ENCODE peak calls at places on chromosome 14, in five cellular contexts. M is HepG2, U is H1, B is K562, H is GM12878. N is an unnamed sample.
A peak's percentile ranks its signal among the peaks of the same experiment; 100 is the strongest.

GRCh38 chr14:45664668-45665356 is 411.8 kb upstream of the MIS18BP1 start:
- DNase-seq in M (no peak), U (peak; percentile 25), B (no peak), H (no peak), N (no peak)

GRCh38 chr14:96160030-96160912 is 44.4 kb upstream of the BDKRB2 start:
- DNase-seq in M (no peak), U (no peak), B (no peak), H (no peak), N (no peak)

GRCh38 chr14:94089479-94089878 is 8.4 kb downstream of the IFI27L1 start:
- DNase-seq in M (no peak), U (no peak), B (no peak), H (no peak), N (no peak)

GRCh38 chr14:31057035-31057434 is 30.9 kb upstream of the STRN3 start:
- DNase-seq in M (no peak), U (no peak), B (no peak), H (no peak), N (no peak)

GRCh38 chr14:70203686-70204085 is 14.9 kb upstream of the SLC8A3 start:
- DNase-seq in M (no peak), U (no peak), B (no peak), H (no peak), N (no peak)

GRCh38 chr14:56271988-56272387 is 153.8 kb downstream of the PELI2 start:
- DNase-seq in M (no peak), U (no peak), B (no peak), H (no peak), N (no peak)

GRCh38 chr14:33916663-33917565 is 34.0 kb downstream of the EGLN3 start:
- DNase-seq in M (no peak), U (no peak), B (peak; percentile 59), H (no peak), N (no peak)

GRCh38 chr14:21382886-21383847 is 652 bp downstream of the SUPT16H start:
- DNase-seq in M (peak; percentile 43), U (no peak), B (peak; percentile 49), H (no peak), N (no peak)

GRCh38 chr14:100580316-100581227 is 6.6 kb downstream of the BEGAIN start:
- DNase-seq in M (no peak), U (no peak), B (no peak), H (no peak), N (no peak)

GRCh38 chr14:103356151-103356766 is 22.2 kb downstream of the EIF5 start:
- DNase-seq in M (no peak), U (no peak), B (no peak), H (no peak), N (no peak)

GRCh38 chr14:103362780-103363179 is 22.4 kb upstream of the MARK3 start:
- DNase-seq in M (no peak), U (no peak), B (no peak), H (no peak), N (peak; percentile 29)

GRCh38 chr14:103361868-103362267 is 23.3 kb upstream of the MARK3 start:
- DNase-seq in M (peak; percentile 80), U (no peak), B (no peak), H (no peak), N (peak; percentile 63)

GRCh38 chr14:103360548-103360947 is 24.7 kb upstream of the MARK3 start:
- DNase-seq in M (no peak), U (no peak), B (no peak), H (no peak), N (no peak)
- TF ChIP-seq ATF3 in M (no peak), U (no peak), B (no peak), H (no peak), N (no peak)

DNA sequence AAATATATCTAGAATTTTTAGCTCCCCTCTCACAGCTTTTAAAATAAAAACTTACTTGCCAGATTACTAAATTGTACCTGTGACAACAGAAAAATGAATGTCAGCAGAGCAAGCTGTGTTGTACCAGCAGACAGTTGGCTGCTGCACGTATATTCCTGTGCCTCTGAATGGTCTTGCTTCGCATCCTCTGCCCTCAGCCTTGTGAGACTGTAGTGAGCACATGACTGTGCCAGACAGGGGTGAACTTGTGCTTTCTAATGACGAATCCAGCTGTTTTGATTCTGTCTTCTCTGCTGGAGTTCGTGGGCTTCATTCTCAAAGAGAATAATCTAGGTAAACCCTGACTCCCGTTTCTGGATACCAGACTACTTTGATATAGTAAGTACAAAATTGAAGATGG is 58.3 kb upstream of the FRMD6 start:
- DNase-seq in M (no peak), U (no peak), B (no peak), H (peak; percentile 30), N (no peak)
- H3K36me3 ChIP-seq in M (no peaks in the 10 kb centered on the region), U (no peaks in the 10 kb centered on the region), B (no peaks in the 10 kb centered on the region), H (no peaks in the 10 kb centered on the region), N (no peaks in the 10 kb centered on the region)

DNA sequence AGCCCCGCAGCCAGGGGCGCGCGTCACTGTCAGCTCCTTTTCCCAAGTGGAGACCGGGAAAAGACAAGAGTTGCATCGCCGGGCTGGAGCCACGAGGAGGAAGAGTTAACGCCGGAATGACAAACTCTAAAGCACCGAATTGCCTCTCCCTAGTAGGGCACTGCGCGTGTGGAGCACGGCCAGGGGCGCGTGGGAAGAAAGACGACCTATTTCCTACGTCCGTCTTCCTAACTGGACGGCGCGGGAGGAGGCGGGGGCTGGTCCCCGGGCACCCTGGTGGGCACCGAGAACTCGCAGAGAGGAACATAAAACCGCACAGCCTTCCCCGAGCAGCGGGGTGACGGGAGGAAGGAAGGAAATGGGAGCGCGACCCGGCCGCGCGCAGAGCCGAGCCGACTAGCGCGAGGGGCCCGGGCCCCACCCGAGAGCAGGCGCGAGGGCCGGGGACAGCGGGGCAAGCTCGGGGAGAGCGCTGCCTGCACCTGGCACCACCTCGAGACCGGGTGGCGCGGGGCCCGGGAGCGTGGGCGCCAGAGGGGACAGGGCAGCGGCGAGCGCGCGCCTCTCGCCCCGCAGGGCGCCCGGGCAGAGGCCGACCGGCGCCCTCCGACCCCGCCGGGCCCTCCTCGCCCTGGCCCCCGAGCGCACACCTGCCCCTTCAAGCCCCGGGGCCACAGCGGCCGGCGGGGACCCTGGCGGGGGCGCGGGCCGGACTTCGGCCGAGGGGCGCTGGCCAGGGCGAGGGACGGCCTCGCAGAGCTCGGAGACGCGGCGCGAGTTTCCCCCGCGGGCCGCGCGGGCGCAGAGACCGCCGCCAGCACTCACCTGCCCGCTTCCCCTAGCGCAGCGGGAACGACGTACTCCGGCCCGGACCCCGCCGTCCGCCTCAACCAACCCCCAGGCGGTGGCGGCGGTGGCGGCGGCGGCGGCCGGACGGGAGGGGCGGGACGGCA is 480 bp downstream of the SETD3 start:
- DNase-seq in M (peak; percentile 16), U (no peak), B (peak; percentile 15), H (no peak), N (peak; percentile 13)
- TF ChIP-seq POLR2AphosphoS5 in M (peak; percentile 24), U (no peak), B (no peak), H (no peak), N (peak; percentile 56)

GRCh38 chr14:25086817-25087396 is 37.0 kb upstream of the STXBP6 start:
- DNase-seq in M (no peak), U (no peak), B (no peak), H (no peak), N (no peak)
- TF ChIP-seq ATF3 in M (no peak), U (no peak), B (no peak), H (no peak), N (no peak)

GRCh38 chr14:95113476-95113875 is 43.9 kb downstream of the DICER1 start:
- DNase-seq in M (no peak), U (no peak), B (no peak), H (no peak), N (no peak)
- H3K36me3 ChIP-seq in M (peaks cover 72% of the 10 kb centered on the region), U (peaks cover 18% of the 10 kb centered on the region), B (peaks cover 23% of the 10 kb centered on the region), H (peaks cover 39% of the 10 kb centered on the region), N (peaks cover 10% of the 10 kb centered on the region)

GRCh38 chr14:71472961-71473340 is 459.3 kb upstream of the RGS6 start:
- DNase-seq in M (no peak), U (no peak), B (no peak), H (no peak), N (no peak)
- TF ChIP-seq POLR2AphosphoS5 in M (no peak), U (no peak), B (no peak), H (no peak), N (no peak)

GRCh38 chr14:60721331-60722162 is 2.6 kb downstream of the SIX4 start:
- DNase-seq in M (peak; percentile 67), U (no peak), B (peak; percentile 7), H (no peak), N (peak; percentile 54)

GRCh38 chr14:60724080-60724618 is at the start of gene SIX4:
- DNase-seq in M (peak; percentile 84), U (peak; percentile 78), B (peak; percentile 82), H (no peak), N (peak; percentile 78)

GRCh38 chr14:60722163-60722835 is 1.9 kb downstream of the SIX4 start:
- DNase-seq in M (peak; percentile 89), U (no peak), B (peak; percentile 16), H (no peak), N (no peak)

GRCh38 chr14:60722836-60723217 is 1.3 kb downstream of the SIX4 start:
- DNase-seq in M (no peak), U (no peak), B (peak; percentile 57), H (no peak), N (no peak)

GRCh38 chr14:60723218-60724079 is 702 bp downstream of the SIX4 start:
- DNase-seq in M (no peak), U (no peak), B (peak; percentile 14), H (no peak), N (no peak)
- TF ChIP-seq ATF3 in M (no peak), U (no peak), B (no peak), H (no peak), N (no peak)

GRCh38 chr14:53047302-53047701 is 96.5 kb upstream of the FERMT2 start:
- DNase-seq in M (no peak), U (no peak), B (no peak), H (no peak), N (no peak)

GRCh38 chr14:53043107-53043704 is 92.4 kb upstream of the FERMT2 start:
- DNase-seq in M (no peak), U (no peak), B (no peak), H (no peak), N (no peak)

GRCh38 chr14:53054457-53054856 is 98.7 kb downstream of the DDHD1 start:
- DNase-seq in M (no peak), U (no peak), B (no peak), H (no peak), N (no peak)

GRCh38 chr14:53044486-53044885 is 93.6 kb upstream of the FERMT2 start:
- DNase-seq in M (no peak), U (no peak), B (no peak), H (no peak), N (no peak)

DNA sequence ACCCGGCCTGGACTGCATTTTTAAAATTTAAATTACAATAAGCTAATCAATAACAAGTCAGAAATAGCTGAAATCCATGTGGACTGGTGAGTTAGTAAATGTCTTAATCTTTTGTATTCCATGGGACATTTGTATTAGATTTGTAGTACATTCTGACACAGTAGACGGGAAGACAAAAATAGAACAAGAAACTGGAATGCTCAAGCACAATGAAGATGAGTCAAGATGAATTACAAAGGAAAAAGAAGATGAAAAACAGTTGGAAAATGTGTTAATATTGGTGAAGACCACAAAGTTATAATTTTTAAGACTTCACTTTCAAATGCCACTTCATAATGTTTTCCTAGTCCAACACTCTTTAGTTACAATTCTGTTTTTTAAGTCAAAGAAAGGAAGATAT is 97.8 kb upstream of the FERMT2 start:
- DNase-seq in M (no peak), U (no peak), B (no peak), H (no peak), N (no peak)
- H3K36me3 ChIP-seq in M (no peaks in the 10 kb centered on the region), U (no peaks in the 10 kb centered on the region), B (peaks cover 5% of the 10 kb centered on the region), H (peaks cover 27% of the 10 kb centered on the region), N (no peaks in the 10 kb centered on the region)